ENCODE peak calls at places on chromosomes 6 and 20, in ten cellular contexts. X is sigmoid colon, V is GM23338, F is tibial artery, G is lung, A is adrenal gland, P is Caco-2, L is hepatocyte, D is pancreas, B is PC-9. H is an unnamed sample.

GRCh38 chr6:3162067-3162497 is 4.7 kb upstream of the TUBB2A start:
- DNase-seq in X (no peak), V (peak; percentile 26), F (no peak), G (no peak), A (no peak), P (no peak), L (peak; percentile 36), D (no peak), B (no peak), H (no peak)

GRCh38 chr6:108497883-108498282 is 62.8 kb upstream of the FOXO3 start:
- DNase-seq in X (no peak), V (peak; percentile 86), F (no peak), G (no peak), A (peak; percentile 40), P (peak; percentile 49), L (peak; percentile 39), D (no peak), B (no peak), H (peak; percentile 47)

GRCh38 chr6:132830236-132830799 is 15.9 kb downstream of the RPS12 start:
- DNase-seq in X (no peak), V (peak; percentile 72), F (no peak), G (no peak), A (no peak), P (peak; percentile 39), L (peak; percentile 54), D (no peak), B (no peak), H (peak; percentile 50)

GRCh38 chr20:63112491-63113219 is 103.3 kb downstream of the YTHDF1 start:
- DNase-seq in X (no peak), V (no peak), F (no peak), G (no peak), A (no peak), P (no peak), L (no peak), D (no peak), B (no peak), H (no peak)

GRCh38 chr20:45343867-45344721 is 4.1 kb downstream of the SDC4 start:
- DNase-seq in X (peak; percentile 88), V (no peak), F (peak; percentile 78), G (peak; percentile 63), A (peak; percentile 90), P (peak; percentile 87), L (peak; percentile 85), D (peak; percentile 63), B (peak; percentile 97), H (no peak)

GRCh38 chr20:48959902-48960550 is 38.5 kb downstream of the ARFGEF2 start:
- DNase-seq in X (no peak), V (no peak), F (no peak), G (no peak), A (no peak), P (no peak), L (no peak), D (no peak), B (peak; percentile 73), H (no peak)

GRCh38 chr6:168109171-168109570 is 30.2 kb upstream of the FRMD1 start:
- DNase-seq in X (no peak), V (no peak), F (no peak), G (no peak), A (no peak), P (no peak), L (no peak), D (no peak), B (no peak), H (no peak)

GRCh38 chr6:123925360-123925759 is 121.7 kb downstream of the NKAIN2 start:
- DNase-seq in X (no peak), V (no peak), F (no peak), G (no peak), A (no peak), P (no peak), L (no peak), D (no peak), B (no peak), H (no peak)

GRCh38 chr6:91523511-91523910 is 936.6 kb upstream of the MAP3K7 start:
- DNase-seq in X (no peak), V (no peak), F (no peak), G (no peak), A (no peak), P (no peak), L (no peak), D (no peak), B (no peak), H (no peak)

GRCh38 chr6:6346427-6346826 is 26.0 kb upstream of the F13A1 start:
- DNase-seq in X (no peak), V (no peak), F (no peak), G (no peak), A (no peak), P (no peak), L (no peak), D (no peak), B (no peak), H (no peak)

GRCh38 chr20:33811763-33812672 is 870 bp downstream of the CHMP4B start:
- DNase-seq in X (peak; percentile 88), V (peak; percentile 57), F (peak; percentile 86), G (peak; percentile 69), A (peak; percentile 85), P (peak; percentile 59), L (peak; percentile 86), D (peak; percentile 54), B (peak; percentile 84), H (peak; percentile 22)

GRCh38 chr6:163787001-163787667 is 372.6 kb downstream of the QKI start:
- DNase-seq in X (no peak), V (no peak), F (no peak), G (no peak), A (no peak), P (no peak), L (no peak), D (no peak), B (no peak), H (no peak)

GRCh38 chr20:1209447-1210387 is 6.5 kb downstream of the C20orf202 start:
- DNase-seq in X (no peak), V (peak; percentile 46), F (no peak), G (no peak), A (no peak), P (peak; percentile 11), L (no peak), D (no peak), B (no peak), H (no peak)

GRCh38 chr20:43187476-43188233 is 2.1 kb downstream of the PTPRT start:
- DNase-seq in X (peak; percentile 78), V (peak; percentile 65), F (peak; percentile 61), G (peak; percentile 75), A (peak; percentile 83), P (peak; percentile 89), L (peak; percentile 83), D (peak; percentile 48), B (no peak), H (peak; percentile 68)

GRCh38 chr20:58666702-58667101 is 15.6 kb downstream of the STX16 start:
- DNase-seq in X (no peak), V (no peak), F (no peak), G (no peak), A (no peak), P (no peak), L (no peak), D (no peak), B (no peak), H (no peak)

DNA sequence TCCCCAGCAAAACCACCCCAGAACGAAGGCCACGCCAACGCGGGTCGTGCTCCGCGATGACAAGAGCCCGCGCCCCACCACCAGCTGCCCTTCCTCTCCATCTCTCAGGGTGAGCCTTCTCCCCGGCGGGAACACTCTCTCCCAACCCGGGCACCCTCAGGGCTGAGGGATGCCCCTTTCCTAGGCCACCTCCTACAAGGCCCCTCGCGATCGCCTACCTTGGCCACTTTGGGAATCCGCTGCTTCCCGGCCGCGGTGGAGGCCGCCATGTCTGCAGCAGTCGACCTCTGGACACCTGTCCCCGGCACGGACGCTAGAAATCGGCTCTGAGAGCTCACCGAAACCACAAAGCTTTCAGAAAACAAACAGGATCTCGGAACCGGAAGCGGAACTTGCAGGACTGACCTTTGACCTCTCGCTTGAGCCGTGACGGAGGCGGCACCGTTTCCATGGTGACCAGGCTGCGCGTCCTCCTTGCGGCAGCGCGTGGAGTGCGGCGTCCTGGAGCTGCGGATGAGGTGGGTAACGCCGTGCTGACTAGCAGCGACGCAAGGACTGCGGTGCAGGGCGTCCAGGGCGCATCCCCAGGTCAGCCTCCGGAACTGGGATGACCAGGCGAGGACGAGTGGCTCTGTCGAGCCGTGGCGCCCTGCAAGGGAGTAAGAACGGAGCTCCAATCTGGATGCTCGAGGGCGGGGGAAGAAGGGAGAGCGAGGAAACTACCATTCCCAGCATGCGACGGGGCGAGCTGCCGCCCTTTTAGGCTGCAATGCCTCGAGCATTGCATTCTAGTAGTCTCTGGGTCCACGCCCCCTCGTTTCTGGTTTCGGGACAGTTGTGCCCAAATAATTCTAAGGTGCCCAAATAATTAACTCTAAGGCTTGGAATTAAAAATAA is at the start of the genes CFAP61 and CRNKL1:
- DNase-seq in X (peak; percentile 98), V (peak; percentile 98), F (peak; percentile 94), G (peak; percentile 98), A (peak; percentile 98), P (peak; percentile 98), L (peak; percentile 98), D (peak; percentile 97), B (peak; percentile 92), H (peak; percentile 97)
- TF ChIP-seq CTCF in X (no peak), V (no peak), F (peak; percentile 46), G (no peak), A (no peak), P (no peak), L (no peak), D (no peak), B (no peak), H (peak; percentile 2)

GRCh38 chr20:46580613-46581012 is 30.2 kb upstream of the OCSTAMP start:
- DNase-seq in X (peak; percentile 19), V (no peak), F (no peak), G (no peak), A (no peak), P (no peak), L (no peak), D (no peak), B (no peak), H (no peak)
- H3K4me1 ChIP-seq in X (no peaks in the 10 kb centered on the region), V (peaks cover 25% of the 10 kb centered on the region), F (no peaks in the 10 kb centered on the region), G (no peaks in the 10 kb centered on the region), A (no peaks in the 10 kb centered on the region), P (no peaks in the 10 kb centered on the region), L (no peaks in the 10 kb centered on the region), D (no peaks in the 10 kb centered on the region), B (no peaks in the 10 kb centered on the region), H (no peaks in the 10 kb centered on the region)

DNA sequence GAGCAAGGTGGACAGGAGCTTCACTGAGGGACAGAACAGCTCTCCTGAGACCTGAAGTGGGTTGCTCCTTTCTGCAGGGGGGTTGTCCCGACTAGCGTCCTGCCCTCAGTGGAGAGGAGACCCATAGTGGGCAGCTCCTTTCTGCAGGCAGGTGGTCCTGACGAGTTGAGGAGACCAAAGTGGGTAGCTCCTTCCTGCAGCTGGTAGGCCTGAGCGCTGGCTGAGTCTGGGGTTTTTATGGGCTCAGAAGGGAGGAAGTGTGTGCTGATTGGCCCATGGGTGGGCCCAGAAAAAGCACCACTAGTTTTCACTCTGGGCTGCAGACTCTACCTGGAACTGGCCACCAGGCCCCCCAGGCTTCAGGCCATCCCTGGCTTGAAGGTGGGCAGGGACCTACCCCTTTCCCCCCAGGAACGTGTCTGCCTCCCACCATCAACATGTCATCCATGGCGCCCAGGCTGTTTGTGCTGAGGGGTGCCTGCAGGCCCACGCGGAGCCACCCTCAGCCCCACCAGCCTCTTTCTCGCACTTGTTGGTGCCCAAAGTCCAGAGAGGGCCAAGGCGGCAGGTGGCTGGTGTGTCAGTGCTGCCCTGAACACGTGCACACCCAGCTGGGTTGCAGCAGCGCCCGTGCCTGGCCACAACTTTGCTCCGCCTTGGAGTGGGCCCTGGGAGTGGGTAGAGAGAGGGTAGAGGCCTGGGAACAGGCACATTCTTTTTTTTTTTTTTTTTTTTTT is 1.6 kb upstream of the DEK start:
- DNase-seq in X (no peak), V (no peak), F (no peak), G (no peak), A (no peak), P (no peak), L (no peak), D (no peak), B (no peak), H (no peak)
- TF ChIP-seq CTCF in X (no peak), V (no peak), F (no peak), G (no peak), A (no peak), P (no peak), L (no peak), D (no peak), B (no peak), H (no peak)

GRCh38 chr20:23103284-23104018 is 17.3 kb upstream of the CD93 start:
- DNase-seq in X (no peak), V (no peak), F (no peak), G (no peak), A (no peak), P (no peak), L (no peak), D (no peak), B (no peak), H (no peak)
- H3K4me1 ChIP-seq in X (peaks cover 17% of the 10 kb centered on the region), V (no peaks in the 10 kb centered on the region), F (no peaks in the 10 kb centered on the region), G (peaks cover 24% of the 10 kb centered on the region), A (peaks cover 16% of the 10 kb centered on the region), P (peaks cover 7% of the 10 kb centered on the region), L (peaks cover 14% of the 10 kb centered on the region), D (no peaks in the 10 kb centered on the region), B (peaks cover 6% of the 10 kb centered on the region), H (no peaks in the 10 kb centered on the region)